ENCODE peak calls at places on chromosomes 16 and 17, in ten cellular contexts. A is lower lobe of right lung, Y is GM12865, F is aorta, S is H1, M is AG10803, O is heart right ventricle, L is mesendoderm, X is prostate gland, G is stomach. P is an unnamed sample.

GRCh38 chr16:69240336-69240735 is 53.4 kb downstream of the SNTB2 start:
- DNase-seq in A (no peak), Y (no peak), F (no peak), S (no peak), M (peak), O (no peak), L (no peak), X (no peak), G (no peak), P (peak)

GRCh38 chr16:23803591-23804123 is 32.1 kb upstream of the PRKCB start:
- DNase-seq in A (peak), Y (peak), F (peak), S (peak), M (peak), O (peak), L (peak), X (peak), G (peak), P (peak)

GRCh38 chr17:72111374-72111773 is 9.4 kb upstream of the SOX9 start:
- DNase-seq in A (no peak), Y (no peak), F (no peak), S (no peak), M (no peak), O (no peak), L (no peak), X (no peak), G (no peak), P (no peak)

GRCh38 chr16:87437911-87438610 is 45.9 kb downstream of the MAP1LC3B start:
- DNase-seq in A (no peak), Y (no peak), F (no peak), S (no peak), M (no peak), O (no peak), L (no peak), X (no peak), G (no peak), P (no peak)

GRCh38 chr16:228151-228855 is 946 bp downstream of the LUC7L start:
- DNase-seq in A (no peak), Y (peak), F (no peak), S (no peak), M (no peak), O (no peak), L (peak), X (no peak), G (no peak), P (no peak)

GRCh38 chr17:41126412-41126811 is 2.4 kb upstream of the KRTAP4-12 start:
- DNase-seq in A (no peak), Y (no peak), F (no peak), S (no peak), M (no peak), O (no peak), L (no peak), X (no peak), G (no peak), P (no peak)

GRCh38 chr17:49434821-49435581 is 20.3 kb upstream of the PHB1 start:
- DNase-seq in A (no peak), Y (peak), F (no peak), S (peak), M (peak), O (no peak), L (peak), X (peak), G (peak), P (peak)

GRCh38 chr16:12276631-12277030 is 300.1 kb downstream of the SNX29 start:
- DNase-seq in A (no peak), Y (no peak), F (no peak), S (no peak), M (no peak), O (no peak), L (no peak), X (no peak), G (no peak), P (no peak)

GRCh38 chr17:41982026-41982989 is 15.7 kb downstream of the CNP start:
- DNase-seq in A (no peak), Y (no peak), F (no peak), S (no peak), M (no peak), O (no peak), L (no peak), X (no peak), G (no peak), P (no peak)

GRCh38 chr16:30628628-30629342 is 18.6 kb upstream of the ZNF689 start:
- DNase-seq in A (peak), Y (peak), F (peak), S (peak), M (peak), O (peak), L (peak), X (peak), G (peak), P (peak)

GRCh38 chr17:66018786-66019185 is 173.1 kb downstream of the CEP112 start:
- DNase-seq in A (no peak), Y (no peak), F (no peak), S (no peak), M (no peak), O (no peak), L (no peak), X (no peak), G (no peak), P (no peak)

GRCh38 chr16:11955713-11956123 is 9.3 kb upstream of the TNFRSF17 start:
- DNase-seq in A (no peak), Y (no peak), F (no peak), S (no peak), M (peak), O (no peak), L (peak), X (no peak), G (no peak), P (peak)

GRCh38 chr16:16030449-16030848 is 81.0 kb downstream of the ABCC1 start:
- DNase-seq in A (peak), Y (no peak), F (no peak), S (no peak), M (no peak), O (no peak), L (no peak), X (peak), G (no peak), P (no peak)

GRCh38 chr17:13003927-13004326 is 13.9 kb downstream of the ELAC2 start:
- DNase-seq in A (no peak), Y (no peak), F (no peak), S (no peak), M (no peak), O (no peak), L (no peak), X (no peak), G (no peak), P (no peak)

GRCh38 chr17:49437696-49438438 is 23.2 kb upstream of the PHB1 start:
- DNase-seq in A (no peak), Y (no peak), F (no peak), S (peak), M (no peak), O (no peak), L (no peak), X (no peak), G (no peak), P (no peak)

GRCh38 chr16:88541109-88541508 is 29.1 kb upstream of the ZC3H18 start:
- DNase-seq in A (no peak), Y (no peak), F (no peak), S (no peak), M (no peak), O (no peak), L (no peak), X (no peak), G (no peak), P (no peak)

GRCh38 chr17:58314706-58315015 is 13.9 kb downstream of the TSPOAP1 start:
- DNase-seq in A (no peak), Y (no peak), F (no peak), S (peak), M (no peak), O (no peak), L (no peak), X (no peak), G (peak), P (no peak)

GRCh38 chr17:37737971-37738370 is 6.9 kb downstream of the HNF1B start:
- DNase-seq in A (no peak), Y (no peak), F (no peak), S (no peak), M (peak), O (no peak), L (peak), X (no peak), G (no peak), P (peak)

DNA sequence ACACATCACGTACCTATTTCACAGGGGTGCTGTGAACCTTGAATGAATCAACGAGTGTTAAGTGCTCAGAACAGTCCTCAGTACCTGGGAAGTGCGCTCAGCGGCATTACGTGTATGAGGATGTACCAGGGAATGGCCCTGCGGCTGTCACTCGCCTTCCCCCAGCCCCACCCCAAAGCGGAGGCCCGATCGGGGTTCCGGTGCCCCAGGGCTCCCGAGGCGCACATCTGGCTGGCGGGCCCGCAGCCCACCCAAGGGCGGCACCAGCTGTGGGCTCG is 17.6 kb downstream of the ZNF423 start:
- DNase-seq in A (no peak), Y (no peak), F (no peak), S (no peak), M (no peak), O (peak), L (no peak), X (no peak), G (no peak), P (no peak)
- H3K4me3 ChIP-seq in A (no peak), Y (no peak), F (no peak), S (peak), M (no peak), O (peak), L (no peak), X (peak), G (peak), P (no peak)

GRCh38 chr16:4317471-4318170 is 1.8 kb downstream of the GLIS2 start:
- DNase-seq in A (no peak), Y (no peak), F (peak), S (peak), M (no peak), O (no peak), L (no peak), X (no peak), G (no peak), P (peak)

GRCh38 chr16:4319454-4319853 is 3.6 kb downstream of the GLIS2 start:
- DNase-seq in A (no peak), Y (peak), F (peak), S (no peak), M (no peak), O (no peak), L (no peak), X (no peak), G (peak), P (no peak)

GRCh38 chr16:4320030-4320429 is 4.2 kb downstream of the GLIS2 start:
- DNase-seq in A (no peak), Y (no peak), F (peak), S (no peak), M (no peak), O (peak), L (no peak), X (no peak), G (no peak), P (no peak)

GRCh38 chr16:4316732-4317461 is 1.0 kb downstream of the GLIS2 start:
- DNase-seq in A (peak), Y (no peak), F (peak), S (peak), M (no peak), O (peak), L (no peak), X (no peak), G (peak), P (peak)

GRCh38 chr16:4318171-4318910 is 2.5 kb downstream of the GLIS2 start:
- DNase-seq in A (no peak), Y (no peak), F (peak), S (no peak), M (no peak), O (no peak), L (no peak), X (no peak), G (no peak), P (peak)
- H3K4me3 ChIP-seq in A (peak), Y (no peak), F (no peak), S (no peak), M (peak), O (peak), L (no peak), X (no peak), G (peak), P (peak)

GRCh38 chr17:76179496-76180467 is 38.7 kb upstream of the FOXJ1 start:
- DNase-seq in A (no peak), Y (peak), F (no peak), S (no peak), M (peak), O (no peak), L (peak), X (no peak), G (no peak), P (peak)
- H3K4me3 ChIP-seq in A (no peak), Y (no peak), F (no peak), S (no peak), M (no peak), O (no peak), L (no peak), X (no peak), G (no peak), P (no peak)

DNA sequence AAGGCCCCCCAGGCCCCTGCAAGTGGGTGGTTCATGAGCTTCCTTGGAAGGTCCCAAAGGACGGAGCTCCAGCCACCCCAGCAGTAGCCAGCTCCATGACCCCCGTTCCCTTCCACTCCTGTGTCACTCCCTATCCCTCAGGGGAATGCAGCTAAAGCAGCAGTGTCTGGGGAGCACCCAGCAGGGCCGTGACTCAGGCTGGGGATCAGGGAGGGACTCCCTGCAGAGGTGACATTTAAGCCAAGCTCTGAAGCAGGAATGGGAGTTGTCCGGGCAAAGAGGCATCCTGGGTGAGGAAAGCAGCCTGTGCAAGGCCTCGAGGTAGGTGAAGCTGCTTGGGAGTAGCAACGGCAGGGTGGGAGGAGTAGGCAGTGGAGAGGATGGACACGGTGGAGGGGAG is 11.1 kb upstream of the NPTX1 start:
- DNase-seq in A (no peak), Y (no peak), F (no peak), S (no peak), M (no peak), O (no peak), L (no peak), X (no peak), G (no peak), P (no peak)
- H3K4me3 ChIP-seq in A (no peak), Y (no peak), F (no peak), S (no peak), M (no peak), O (no peak), L (no peak), X (no peak), G (no peak), P (no peak)

DNA sequence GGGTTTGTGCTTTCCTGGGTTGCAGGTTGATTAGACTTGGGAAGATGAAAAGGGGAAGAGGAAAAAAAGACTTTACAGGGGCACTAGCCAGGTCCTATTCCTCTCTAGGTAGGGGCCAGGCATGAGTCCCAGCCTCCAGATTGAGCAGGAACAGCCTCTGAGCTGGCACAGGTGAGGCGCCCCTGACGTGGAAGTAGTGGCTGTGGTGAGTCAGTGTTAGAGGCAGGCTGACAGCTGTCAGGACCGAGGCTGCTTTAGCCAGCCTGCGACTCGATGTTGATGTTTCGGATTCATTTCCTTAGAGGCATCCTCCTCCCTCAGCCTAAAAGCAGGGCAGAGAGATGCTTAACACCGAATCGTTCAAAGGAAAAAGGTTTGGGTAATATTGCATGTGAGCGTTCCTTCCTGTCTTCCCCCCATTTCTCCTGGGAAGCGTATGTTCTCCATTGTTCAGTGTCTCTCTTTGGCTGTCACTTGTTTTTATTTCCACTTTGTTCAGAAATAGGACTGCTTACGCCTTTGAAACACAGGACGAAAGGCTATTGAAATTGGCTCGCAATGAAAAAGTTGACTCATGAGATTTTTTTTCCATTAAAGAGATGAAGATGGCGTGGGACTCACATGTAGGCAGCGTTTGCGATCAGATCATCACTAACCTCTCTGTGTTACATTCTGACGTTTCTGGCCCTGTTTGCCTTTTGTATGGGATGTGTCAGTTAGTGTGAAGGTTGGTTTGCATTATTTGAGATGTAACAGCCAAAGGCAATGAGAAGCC is 1.2 kb downstream of the KIAA0513 start:
- DNase-seq in A (no peak), Y (peak), F (peak), S (no peak), M (peak), O (no peak), L (no peak), X (peak), G (peak), P (peak)
- H3K4me3 ChIP-seq in A (peak), Y (peak), F (peak), S (peak), M (peak), O (peak), L (no peak), X (peak), G (peak), P (peak)

GRCh38 chr17:61395409-61395982 is 4.1 kb upstream of the TBX2 start:
- DNase-seq in A (peak), Y (no peak), F (no peak), S (peak), M (no peak), O (no peak), L (no peak), X (no peak), G (no peak), P (no peak)

GRCh38 chr17:61397086-61397842 is 2.4 kb upstream of the TBX2 start:
- DNase-seq in A (peak), Y (no peak), F (no peak), S (peak), M (no peak), O (no peak), L (peak), X (no peak), G (no peak), P (peak)

GRCh38 chr17:61395983-61396585 is 3.6 kb upstream of the TBX2 start:
- DNase-seq in A (peak), Y (no peak), F (no peak), S (peak), M (no peak), O (no peak), L (no peak), X (no peak), G (no peak), P (no peak)

GRCh38 chr17:61394630-61395408 is 4.8 kb upstream of the TBX2 start:
- DNase-seq in A (peak), Y (peak), F (no peak), S (no peak), M (no peak), O (no peak), L (no peak), X (no peak), G (no peak), P (no peak)

GRCh38 chr17:61396586-61397085 is 3.0 kb upstream of the TBX2 start:
- DNase-seq in A (peak), Y (no peak), F (no peak), S (peak), M (no peak), O (no peak), L (no peak), X (no peak), G (no peak), P (no peak)
- H3K4me3 ChIP-seq in A (peak), Y (no peak), F (peak), S (no peak), M (no peak), O (peak), L (no peak), X (peak), G (peak), P (peak)

DNA sequence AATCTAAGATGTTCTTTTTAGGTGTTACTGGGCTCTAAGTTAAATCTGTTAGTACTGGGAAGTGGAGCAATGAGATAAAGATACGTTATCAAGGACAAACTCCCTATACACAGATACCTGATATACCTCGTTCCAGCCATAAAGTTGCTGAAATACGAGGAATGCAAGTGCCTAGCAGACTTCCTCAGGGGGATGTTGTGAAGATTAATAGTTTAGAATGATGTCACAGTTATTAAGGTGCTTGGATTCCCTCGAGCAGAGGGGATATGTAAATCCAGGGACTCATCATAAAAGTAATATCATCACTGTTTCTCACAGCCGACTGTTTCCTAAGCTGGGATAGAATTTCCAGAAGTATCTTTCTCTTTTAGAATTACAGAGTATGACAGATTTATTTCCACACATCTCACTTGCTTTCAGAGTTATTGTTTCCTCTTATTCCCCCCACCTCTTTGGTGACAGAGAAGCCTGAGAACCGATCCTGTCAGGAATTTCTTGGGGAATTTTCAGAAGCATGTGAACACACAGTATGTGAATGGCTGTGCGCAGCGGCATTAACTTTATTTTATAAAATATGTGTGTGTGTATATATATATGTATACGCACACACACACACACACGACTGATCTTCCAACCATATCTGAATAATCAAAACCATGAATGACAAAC is 28.5 kb upstream of the ZFHX3 start:
- DNase-seq in A (no peak), Y (no peak), F (no peak), S (no peak), M (no peak), O (no peak), L (no peak), X (no peak), G (no peak), P (no peak)
- H3K4me3 ChIP-seq in A (no peak), Y (no peak), F (no peak), S (no peak), M (no peak), O (no peak), L (no peak), X (no peak), G (no peak), P (no peak)

P was measured in fibroblast of the aortic adventitia.